ENCODE peak calls at places on chromosomes 13 and 19, in six cellular contexts. Z, T, F, B, W and L are unnamed samples.

GRCh38 chr13:94435604-94436226 is 43.8 kb downstream of the DCT start:
- DNase-seq in F (no peak), W (no peak), Z (peak; percentile 61), T (peak; percentile 58), B (peak; percentile 67), L (peak; percentile 50)

GRCh38 chr19:58357798-58358145 is 4.5 kb upstream of the A1BG start:
- DNase-seq in B (no peak), F (no peak), Z (no peak), W (no peak), T (no peak), L (no peak)

GRCh38 chr13:96104516-96104915 is 14.6 kb downstream of the HS6ST3 start:
- DNase-seq in F (no peak), T (no peak), W (no peak), Z (no peak), B (no peak), L (no peak)

GRCh38 chr19:18292810-18293641 is 11.6 kb upstream of the JUND start:
- DNase-seq in T (peak; percentile 57), Z (peak; percentile 94), W (peak; percentile 79), F (peak; percentile 63), B (no peak), L (peak; percentile 59)

GRCh38 chr19:4077800-4078683 is 11.3 kb upstream of the ZBTB7A start:
- DNase-seq in T (no peak), Z (no peak), W (peak; percentile 62), F (peak; percentile 34), B (peak; percentile 81), L (no peak)

GRCh38 chr13:36675213-36675536 is 1.4 kb downstream of the SERTM1 start:
- DNase-seq in B (no peak), Z (peak; percentile 20), W (no peak), F (no peak), T (no peak), L (no peak)

GRCh38 chr19:47661161-47661560 is 52.1 kb upstream of the EHD2 start:
- DNase-seq in B (no peak), W (peak; percentile 76), T (no peak), F (no peak), Z (no peak), L (no peak)

GRCh38 chr13:34246511-34246910 is 428.6 kb downstream of the RFC3 start:
- DNase-seq in F (no peak), T (no peak), Z (no peak), W (no peak), B (no peak), L (no peak)

GRCh38 chr13:98390086-98390697 is 186.7 kb downstream of the STK24 start:
- DNase-seq in W (no peak), F (no peak), T (peak; percentile 20), B (no peak), Z (no peak), L (peak; percentile 3)

GRCh38 chr19:50547385-50548190 is 20.6 kb downstream of the LRRC4B start:
- DNase-seq in B (no peak), W (no peak), Z (no peak), F (no peak), T (no peak), L (no peak)

GRCh38 chr13:114089341-114089740 is 43.1 kb downstream of the RASA3 start:
- DNase-seq in Z (no peak), W (no peak), F (no peak), B (no peak), T (no peak), L (no peak)

GRCh38 chr13:106851251-106851650 is 283.3 kb upstream of the ARGLU1 start:
- DNase-seq in F (no peak), W (no peak), B (no peak), Z (no peak), T (peak; percentile 18), L (no peak)

GRCh38 chr19:11736696-11737095 is 2.0 kb downstream of the ZNF823 start:
- DNase-seq in W (no peak), F (no peak), T (peak; percentile 33), B (no peak), Z (no peak), L (peak; percentile 77)

GRCh38 chr19:57075125-57075524 is 44.7 kb upstream of the USP29 start:
- DNase-seq in F (no peak), W (no peak), B (no peak), Z (no peak), T (no peak), L (no peak)

GRCh38 chr19:40614595-40615411 is 13.6 kb downstream of the LTBP4 start:
- DNase-seq in W (no peak), F (peak; percentile 66), T (peak; percentile 99), B (peak; percentile 54), Z (peak; percentile 92), L (peak; percentile 93)

GRCh38 chr13:101474419-101474957 is 22.0 kb downstream of the ITGBL1 start:
- DNase-seq in Z (peak; percentile 80), F (no peak), W (no peak), T (peak; percentile 91), B (no peak), L (peak; percentile 78)

GRCh38 chr19:38949580-38950367 is 19.0 kb downstream of the MRPS12 start:
- DNase-seq in F (peak; percentile 89), T (peak; percentile 25), Z (peak; percentile 99), W (peak; percentile 69), B (no peak), L (no peak)

GRCh38 chr19:12974301-12975220 is 5.2 kb downstream of the DAND5 start:
- DNase-seq in Z (no peak), T (no peak), B (no peak), W (no peak), F (no peak), L (no peak)

GRCh38 chr13:109779876-109780516 is 6.4 kb downstream of the IRS2 start:
- DNase-seq in B (no peak), W (no peak), T (no peak), Z (no peak), F (no peak), L (no peak)

GRCh38 chr19:58056261-58056660 is 2.8 kb upstream of the ZNF135 start:
- DNase-seq in F (no peak), T (no peak), B (no peak), W (no peak), Z (no peak), L (no peak)

GRCh38 chr19:35528218-35529038 is at the start of gene SBSN:
- DNase-seq in Z (no peak), F (no peak), T (peak; percentile 84), B (no peak), W (no peak), L (peak; percentile 72)

GRCh38 chr19:4985551-4985991 is 16.7 kb downstream of the KDM4B start:
- DNase-seq in B (no peak), T (no peak), W (no peak), Z (no peak), F (no peak), L (no peak)

GRCh38 chr13:80726895-80727294 is 386.0 kb upstream of the SPRY2 start:
- DNase-seq in W (no peak), B (no peak), F (no peak), T (no peak), Z (no peak), L (no peak)

GRCh38 chr19:54882758-54883157 is 8.7 kb downstream of the FCAR start:
- DNase-seq in W (no peak), T (no peak), F (no peak), Z (no peak), B (peak; percentile 86), L (no peak)

GRCh38 chr19:41575998-41576397 is at the start of gene CEACAM21:
- DNase-seq in F (no peak), Z (no peak), W (no peak), T (no peak), B (peak; percentile 48), L (no peak)

GRCh38 chr19:53182202-53182601 is 11.0 kb downstream of the ZNF665 start:
- DNase-seq in T (peak; percentile 66), B (no peak), F (no peak), Z (no peak), W (no peak), L (no peak)

GRCh38 chr13:49456156-49456555 is 12.1 kb downstream of the SETDB2 start:
- DNase-seq in F (no peak), Z (no peak), B (no peak), W (no peak), T (peak; percentile 27), L (no peak)

GRCh38 chr13:113950451-113951245 is 23.2 kb downstream of the C13orf46 start:
- DNase-seq in B (no peak), T (no peak), W (peak; percentile 91), F (no peak), Z (no peak), L (no peak)

GRCh38 chr13:94030415-94031119 is 448.9 kb downstream of the DCT start:
- DNase-seq in Z (no peak), W (no peak), F (no peak), B (no peak), T (no peak), L (no peak)

GRCh38 chr13:60431108-60431700 is 34.2 kb downstream of the TDRD3 start:
- DNase-seq in T (peak; percentile 72), B (peak; percentile 62), W (no peak), Z (peak; percentile 59), F (peak; percentile 20), L (peak; percentile 54)

GRCh38 chr19:3229346-3229743 is 4.9 kb downstream of the CELF5 start:
- DNase-seq in T (no peak), B (no peak), Z (no peak), F (no peak), W (no peak), L (no peak)

GRCh38 chr19:39671739-39672363 is 16.1 kb downstream of the LGALS16 start:
- DNase-seq in B (peak; percentile 83), T (peak; percentile 43), F (peak; percentile 69), Z (peak; percentile 78), W (no peak), L (peak; percentile 38)

GRCh38 chr19:47713046-47714021 is at the start of gene EHD2:
- DNase-seq in W (no peak), F (no peak), T (peak; percentile 76), B (no peak), Z (peak; percentile 70), L (peak; percentile 60)

GRCh38 chr13:98939552-98940306 is 38.1 kb downstream of the DOCK9 start:
- DNase-seq in T (no peak), W (no peak), B (no peak), Z (no peak), F (no peak), L (no peak)

GRCh38 chr13:28137556-28137955 is 789 bp upstream of the PAN3 start:
- DNase-seq in F (no peak), Z (peak; percentile 26), T (no peak), W (no peak), B (no peak), L (no peak)

GRCh38 chr13:33230178-33230881 is 55.2 kb downstream of the STARD13 start:
- DNase-seq in Z (no peak), B (no peak), W (no peak), T (peak; percentile 87), F (no peak), L (peak; percentile 69)

GRCh38 chr19:39865953-39866352 is 19.8 kb upstream of the FBL start:
- DNase-seq in B (no peak), F (no peak), W (no peak), T (no peak), Z (no peak), L (no peak)

GRCh38 chr19:8577247-8577646 is at the start of gene MYO1F:
- DNase-seq in T (no peak), Z (no peak), W (no peak), F (no peak), B (no peak), L (no peak)

GRCh38 chr19:2992958-2993357 is 15.6 kb downstream of the TLE6 start:
- DNase-seq in W (no peak), B (no peak), T (no peak), F (peak; percentile 15), Z (peak; percentile 43), L (no peak)